ENCODE peak calls at places on chromosome 21, in seven cellular contexts. K is NCI-H345, H is memory B cell, C is lung microvascular endothelial cell, A is nucleus accumbens, N is NCI-H1105, S is NCI-H2029. M is an unnamed sample.

GRCh38 chr21:45248893-45249381 is 38.8 kb downstream of the POFUT2 start:
- DNase-seq in K (peak), H (no peak), C (no peak), A (no peak), N (peak), S (no peak), M (no peak)

GRCh38 chr21:41715649-41716321 is 51.1 kb downstream of the RIPK4 start:
- DNase-seq in K (no peak), H (no peak), C (no peak), A (no peak), N (no peak), S (no peak), M (no peak)

GRCh38 chr21:46355161-46356004 is 31.4 kb downstream of the PCNT start:
- DNase-seq in K (no peak), H (no peak), C (no peak), A (no peak), N (no peak), S (no peak), M (no peak)

GRCh38 chr21:32653326-32653901 is 41.2 kb upstream of the CFAP298 start:
- DNase-seq in K (no peak), H (peak), C (peak), A (no peak), N (peak), S (peak), M (peak)

GRCh38 chr21:27372381-27372780 is 405.5 kb upstream of the ADAMTS5 start:
- DNase-seq in K (no peak), H (no peak), C (no peak), A (no peak), N (no peak), S (no peak), M (no peak)

GRCh38 chr21:40074198-40074597 is 207.0 kb downstream of the PCP4 start:
- DNase-seq in K (no peak), H (no peak), C (no peak), A (no peak), N (no peak), S (no peak), M (no peak)

GRCh38 chr21:38631676-38632075 is 133.4 kb upstream of the ERG start:
- DNase-seq in K (no peak), H (no peak), C (no peak), A (no peak), N (no peak), S (no peak), M (no peak)

GRCh38 chr21:43348801-43349261 is 78.1 kb downstream of the SIK1 start:
- DNase-seq in K (no peak), H (no peak), C (peak), A (no peak), N (no peak), S (no peak), M (no peak)

GRCh38 chr21:42201615-42202161 is 17.3 kb upstream of the ABCG1 start:
- DNase-seq in K (no peak), H (no peak), C (no peak), A (no peak), N (no peak), S (no peak), M (no peak)

GRCh38 chr21:28671549-28672195 is 321.0 kb downstream of the LTN1 start:
- DNase-seq in K (no peak), H (no peak), C (no peak), A (no peak), N (no peak), S (no peak), M (no peak)

GRCh38 chr21:44029460-44030087 is 17.5 kb downstream of the TRAPPC10 start:
- DNase-seq in K (no peak), H (no peak), C (no peak), A (no peak), N (no peak), S (no peak), M (no peak)

GRCh38 chr21:16837319-16837718 is 675.5 kb upstream of the CXADR start:
- DNase-seq in K (no peak), H (no peak), C (no peak), A (no peak), N (no peak), S (no peak), M (no peak)